ENCODE peak calls at places on chromosomes 5 and 9, in six cellular contexts. X, Z, R, O, A and E are unnamed samples.

GRCh38 chr9:101081641-101082040 is 53.1 kb downstream of the PLPPR1 start:
- DNase-seq in O (no peak), X (no peak), A (no peak), Z (no peak), R (no peak), E (no peak)

GRCh38 chr9:28004900-28005299 is 431.6 kb upstream of the C9orf72 start:
- DNase-seq in Z (no peak), R (no peak), X (no peak), A (no peak), O (no peak), E (no peak)

GRCh38 chr5:138491669-138492551 is 26.6 kb downstream of the EGR1 start:
- DNase-seq in A (peak; percentile 86), R (peak; percentile 60), O (no peak), Z (peak; percentile 87), X (peak; percentile 85), E (peak; percentile 87)

GRCh38 chr5:116313366-116313765 is 228.5 kb downstream of the COMMD10 start:
- DNase-seq in X (no peak), A (no peak), R (no peak), Z (no peak), O (no peak), E (no peak)

GRCh38 chr5:73130811-73131210 is 10.4 kb downstream of the TMEM171 start:
- DNase-seq in A (no peak), R (no peak), X (no peak), O (no peak), Z (no peak), E (no peak)

GRCh38 chr9:89116064-89116817 is 62.4 kb downstream of the SHC3 start:
- DNase-seq in Z (no peak), O (no peak), R (no peak), A (no peak), X (no peak), E (no peak)

GRCh38 chr9:84997472-84997871 is 327.9 kb downstream of the NTRK2 start:
- DNase-seq in Z (no peak), O (no peak), R (no peak), X (no peak), A (no peak), E (no peak)

GRCh38 chr9:137241490-137242328 is 622 bp downstream of the TUBB4B start:
- DNase-seq in X (peak; percentile 27), A (peak; percentile 50), O (peak; percentile 36), R (no peak), Z (no peak), E (peak; percentile 57)

GRCh38 chr5:1319436-1320343 is 24.8 kb upstream of the TERT start:
- DNase-seq in O (no peak), X (no peak), R (no peak), A (no peak), Z (no peak), E (peak; percentile 80)

GRCh38 chr9:119811030-119811429 is 441.8 kb upstream of the BRINP1 start:
- DNase-seq in X (no peak), Z (peak; percentile 19), A (no peak), R (no peak), O (no peak), E (no peak)

GRCh38 chr5:168162464-168162863 is 129.0 kb upstream of the WWC1 start:
- DNase-seq in R (peak; percentile 82), A (no peak), O (no peak), X (no peak), Z (no peak), E (no peak)

GRCh38 chr5:59588922-59589321 is 304.6 kb downstream of the PDE4D start:
- DNase-seq in O (no peak), Z (no peak), R (no peak), A (no peak), X (no peak), E (no peak)

GRCh38 chr9:101508203-101508602 is 25.4 kb upstream of the RNF20 start:
- DNase-seq in A (no peak), Z (no peak), O (no peak), X (peak; percentile 27), R (no peak), E (no peak)

GRCh38 chr5:172749076-172749475 is 21.9 kb downstream of the DUSP1 start:
- DNase-seq in Z (no peak), A (no peak), X (no peak), O (no peak), R (no peak), E (no peak)

GRCh38 chr5:72280655-72281069 is 39.4 kb downstream of the MRPS27 start:
- DNase-seq in O (no peak), A (no peak), Z (peak; percentile 7), X (peak; percentile 28), R (no peak), E (no peak)

GRCh38 chr5:180806351-180807011 is 3.9 kb upstream of the MGAT1 start:
- DNase-seq in A (no peak), R (peak; percentile 62), Z (no peak), O (peak; percentile 20), X (no peak), E (no peak)

GRCh38 chr5:77841616-77842015 is 65.5 kb upstream of the TBCA start:
- DNase-seq in Z (no peak), X (no peak), O (no peak), A (no peak), R (no peak), E (no peak)

GRCh38 chr9:87685871-87686519 is 39.9 kb upstream of the CTSL start:
- DNase-seq in O (no peak), Z (no peak), X (no peak), R (no peak), A (no peak), E (peak; percentile 86)

GRCh38 chr5:150604010-150604409 is 36.5 kb upstream of the SYNPO start:
- DNase-seq in Z (no peak), A (no peak), O (no peak), X (no peak), R (no peak), E (no peak)

GRCh38 chr5:6780802-6781391 is 67.7 kb downstream of the TENT4A start:
- DNase-seq in Z (peak; percentile 38), R (no peak), O (no peak), X (no peak), A (peak; percentile 45), E (no peak)

GRCh38 chr9:136567651-136568287 is 21.9 kb upstream of the NOTCH1 start:
- DNase-seq in O (no peak), R (no peak), Z (peak; percentile 93), X (peak; percentile 90), A (no peak), E (peak; percentile 95)

GRCh38 chr5:150641006-150641570 is 628 bp downstream of the SYNPO start:
- DNase-seq in Z (no peak), A (no peak), X (peak; percentile 51), O (peak; percentile 66), R (no peak), E (no peak)

GRCh38 chr9:137380171-137380570 is 42.8 kb downstream of the EXD3 start:
- DNase-seq in R (no peak), Z (no peak), X (no peak), O (no peak), A (no peak), E (no peak)

GRCh38 chr5:139823757-139824355 is 28.2 kb downstream of the PSD2 start:
- DNase-seq in X (no peak), R (peak; percentile 11), Z (no peak), O (no peak), A (no peak), E (no peak)

GRCh38 chr5:66454186-66455078 is 141.8 kb upstream of the MAST4 start:
- DNase-seq in X (no peak), O (no peak), R (no peak), A (no peak), Z (no peak), E (no peak)

GRCh38 chr5:66958984-66959641 is 237.5 kb downstream of the CD180 start:
- DNase-seq in R (peak; percentile 26), Z (no peak), A (no peak), O (no peak), X (no peak), E (no peak)

GRCh38 chr5:132477784-132478497 is 12.6 kb downstream of the IRF1 start:
- DNase-seq in R (no peak), A (peak; percentile 44), O (no peak), Z (no peak), X (no peak), E (no peak)

GRCh38 chr5:170523129-170523497 is 19.3 kb downstream of the KCNIP1 start:
- DNase-seq in O (no peak), A (no peak), Z (no peak), R (no peak), X (no peak), E (no peak)

GRCh38 chr9:132147331-132147730 is 14.5 kb upstream of the NTNG2 start:
- DNase-seq in O (no peak), X (no peak), R (no peak), Z (no peak), A (no peak), E (no peak)

GRCh38 chr5:96297290-96297689 is 135.8 kb downstream of the PCSK1 start:
- DNase-seq in X (no peak), Z (no peak), A (no peak), O (no peak), R (peak; percentile 46), E (no peak)

GRCh38 chr5:140549237-140550144 is 2.0 kb downstream of the EIF4EBP3 start:
- DNase-seq in O (no peak), X (no peak), A (peak; percentile 45), Z (no peak), R (no peak), E (peak; percentile 63)

GRCh38 chr5:134555223-134555790 is 29.8 kb downstream of the JADE2 start:
- DNase-seq in Z (no peak), O (no peak), X (no peak), R (no peak), A (no peak), E (no peak)

GRCh38 chr5:157366741-157367684 is 93.0 kb upstream of the NIPAL4 start:
- DNase-seq in R (peak; percentile 70), A (no peak), X (peak; percentile 65), O (no peak), Z (peak; percentile 52), E (no peak)

GRCh38 chr5:179264641-179265528 is 80.4 kb downstream of the ADAMTS2 start:
- DNase-seq in X (no peak), O (peak; percentile 23), A (no peak), Z (no peak), R (no peak), E (no peak)

GRCh38 chr5:127351418-127351817 is 60.8 kb downstream of the MEGF10 start:
- DNase-seq in X (peak; percentile 44), A (no peak), R (no peak), Z (no peak), O (no peak), E (no peak)

GRCh38 chr9:137168907-137169763 is 716 bp downstream of the LRRC26 start:
- DNase-seq in Z (peak; percentile 73), R (peak; percentile 77), X (peak; percentile 60), A (no peak), O (no peak), E (no peak)

GRCh38 chr9:137717776-137718327 is 99.0 kb downstream of the EHMT1 start:
- DNase-seq in R (no peak), A (no peak), O (no peak), Z (no peak), X (no peak), E (peak; percentile 69)

GRCh38 chr5:55308254-55308836 is 556 bp downstream of the MTREX start:
- DNase-seq in Z (peak; percentile 42), R (no peak), X (peak; percentile 17), A (peak; percentile 26), O (no peak), E (no peak)

GRCh38 chr9:107455461-107456155 is 34.0 kb downstream of the KLF4 start:
- DNase-seq in A (no peak), Z (no peak), O (no peak), R (no peak), X (no peak), E (no peak)